ENCODE peak calls at places on chromosomes 2 and 18, in seven cellular contexts. E, D, H, U, O, P and B are unnamed samples.

GRCh38 chr18:13584826-13585225 is 141.5 kb downstream of the FAM210A start:
- DNase-seq in E (no peak), O (no peak), P (no peak), H (no peak), D (no peak), U (no peak), B (no peak)

GRCh38 chr2:240433973-240434727 is 1.3 kb upstream of the GPC1 start:
- DNase-seq in U (peak), H (no peak), D (peak), P (peak), O (peak), E (no peak), B (peak)

GRCh38 chr18:58552057-58552461 is 76.8 kb downstream of the ALPK2 start:
- DNase-seq in P (no peak), O (peak), H (no peak), U (no peak), D (no peak), E (no peak), B (peak)

GRCh38 chr2:10478916-10479315 is 30.8 kb upstream of the ODC1 start:
- DNase-seq in E (no peak), U (no peak), O (no peak), H (no peak), D (no peak), P (no peak), B (no peak)

GRCh38 chr2:240786355-240786841 is 33.6 kb downstream of the KIF1A start:
- DNase-seq in O (no peak), P (no peak), H (no peak), E (no peak), D (no peak), U (no peak), B (no peak)

GRCh38 chr2:168198476-168199192 is 48.8 kb downstream of the STK39 start:
- DNase-seq in H (no peak), U (no peak), P (peak), O (peak), E (no peak), D (no peak), B (peak)

GRCh38 chr2:110126086-110126773 is 10.6 kb upstream of the MALL start:
- DNase-seq in D (no peak), E (no peak), U (no peak), O (peak), H (no peak), P (peak), B (peak)

GRCh38 chr2:224182498-224182897 is 143.4 kb upstream of the SERPINE2 start:
- DNase-seq in U (no peak), H (no peak), E (no peak), D (no peak), P (no peak), O (no peak), B (no peak)

GRCh38 chr2:241224068-241224850 is 35.8 kb downstream of the ANO7 start:
- DNase-seq in P (peak), U (no peak), H (peak), E (no peak), O (peak), D (no peak), B (peak)

GRCh38 chr2:24761866-24762265 is 31.3 kb downstream of the PTRHD1 start:
- DNase-seq in D (no peak), O (no peak), U (no peak), E (no peak), P (no peak), H (peak), B (no peak)

GRCh38 chr2:204483497-204484164 is 61.6 kb upstream of the PARD3B start:
- DNase-seq in D (no peak), E (no peak), U (no peak), P (no peak), O (peak), H (no peak), B (no peak)

GRCh38 chr2:15636972-15637785 is 45.5 kb downstream of the DDX1 start:
- DNase-seq in U (no peak), H (peak), P (peak), O (peak), D (peak), E (peak), B (peak)

GRCh38 chr2:171787333-171788072 is 100.2 kb downstream of the DYNC1I2 start:
- DNase-seq in P (no peak), O (no peak), D (no peak), U (no peak), H (peak), E (no peak), B (no peak)

GRCh38 chr2:205754285-205754923 is 72.1 kb downstream of the NRP2 start:
- DNase-seq in O (no peak), E (no peak), D (no peak), H (no peak), P (no peak), U (no peak), B (no peak)

GRCh38 chr18:28158083-28158581 is 18.8 kb downstream of the CDH2 start:
- DNase-seq in H (no peak), O (peak), D (no peak), P (peak), U (no peak), E (no peak), B (no peak)

GRCh38 chr2:215958231-215958630 is 55.1 kb downstream of the MREG start:
- DNase-seq in H (no peak), O (peak), E (no peak), P (no peak), D (no peak), U (peak), B (no peak)

GRCh38 chr2:225223301-225223700 is 176.2 kb upstream of the NYAP2 start:
- DNase-seq in E (no peak), U (no peak), P (no peak), D (no peak), O (no peak), H (no peak), B (no peak)

GRCh38 chr2:186980787-186981550 is 132.0 kb upstream of the ZSWIM2 start:
- DNase-seq in O (no peak), H (no peak), U (no peak), P (no peak), E (no peak), D (no peak), B (no peak)

GRCh38 chr2:158629116-158629515 is 166.0 kb upstream of the DAPL1 start:
- DNase-seq in D (no peak), H (no peak), E (no peak), O (no peak), U (no peak), P (no peak), B (no peak)

GRCh38 chr2:20490300-20491181 is 43.7 kb downstream of the RHOB start:
- DNase-seq in H (no peak), D (no peak), O (no peak), P (peak), U (no peak), E (no peak), B (peak)

GRCh38 chr2:9251154-9252001 is 44.8 kb downstream of the ASAP2 start:
- DNase-seq in E (no peak), P (peak), H (no peak), D (no peak), U (no peak), O (peak), B (peak)

GRCh38 chr2:141055526-141055925 is 1075.3 kb downstream of the LRP1B start:
- DNase-seq in P (peak), U (peak), D (no peak), O (peak), H (no peak), E (no peak), B (peak)

GRCh38 chr18:31399336-31400032 is 22.9 kb downstream of the DSG4 start:
- DNase-seq in P (no peak), O (no peak), H (no peak), D (no peak), U (no peak), E (no peak), B (peak)

GRCh38 chr2:11366326-11366741 is 21.9 kb upstream of the ROCK2 start:
- DNase-seq in O (no peak), E (no peak), U (no peak), D (no peak), H (no peak), P (no peak), B (no peak)

GRCh38 chr2:231648579-231649174 is 56.0 kb downstream of the TEX44 start:
- DNase-seq in P (peak), H (peak), D (no peak), E (peak), O (peak), U (no peak), B (peak)

GRCh38 chr2:230600881-230601280 is 111.8 kb upstream of the CAB39 start:
- DNase-seq in P (no peak), U (no peak), E (no peak), O (no peak), H (no peak), D (no peak), B (no peak)

GRCh38 chr2:12261993-12262680 is 454.6 kb upstream of the TRIB2 start:
- DNase-seq in O (peak), P (no peak), U (no peak), H (no peak), D (no peak), E (no peak), B (peak)

GRCh38 chr2:133676392-133677130 is 108.3 kb upstream of the NCKAP5 start:
- DNase-seq in D (no peak), O (peak), P (peak), H (no peak), U (peak), E (no peak), B (peak)

GRCh38 chr18:58541789-58542425 is 87.0 kb downstream of the ALPK2 start:
- DNase-seq in E (peak), P (peak), O (peak), H (no peak), D (no peak), U (peak), B (peak)

GRCh38 chr2:224333631-224334030 is 68.3 kb downstream of the FAM124B start:
- DNase-seq in H (no peak), P (peak), E (no peak), U (no peak), D (no peak), O (peak), B (no peak)

GRCh38 chr2:160352492-160352891 is 141.1 kb downstream of the RBMS1 start:
- DNase-seq in U (no peak), E (no peak), D (no peak), P (peak), H (no peak), O (peak), B (peak)

GRCh38 chr2:46151582-46151981 is 145.6 kb upstream of the EPAS1 start:
- DNase-seq in E (no peak), U (no peak), P (no peak), D (no peak), O (no peak), H (no peak), B (peak)

GRCh38 chr2:105437708-105438103 is 38.9 kb upstream of the FHL2 start:
- DNase-seq in D (no peak), U (no peak), E (no peak), H (no peak), P (peak), O (peak), B (peak)

DNA sequence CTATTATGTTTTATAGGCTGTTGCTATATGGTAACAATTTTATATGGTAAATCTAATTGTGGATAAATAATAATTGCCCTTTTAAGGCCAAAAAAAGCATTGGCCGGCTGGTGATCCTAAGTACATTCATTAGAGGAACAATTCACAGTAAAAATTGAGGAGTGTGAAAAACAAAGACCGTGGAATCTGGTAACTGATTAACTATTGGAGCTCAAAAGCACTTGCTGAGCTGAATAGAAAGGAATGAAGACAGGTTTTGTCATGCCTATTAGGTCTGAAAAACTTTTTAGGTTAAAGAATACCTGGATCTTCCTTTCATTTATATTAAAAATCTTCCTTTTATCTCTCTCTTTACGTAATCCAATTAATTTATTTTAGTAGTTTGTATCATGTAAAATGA is 18.5 kb upstream of the RBBP8 start:
- DNase-seq in O (no peak), D (no peak), H (peak), P (no peak), E (no peak), U (no peak), B (no peak)
- H3K4me3 ChIP-seq in O (no peak), D (no peak), H (no peak), P (no peak), E (no peak), U (no peak), B (no peak)

DNA sequence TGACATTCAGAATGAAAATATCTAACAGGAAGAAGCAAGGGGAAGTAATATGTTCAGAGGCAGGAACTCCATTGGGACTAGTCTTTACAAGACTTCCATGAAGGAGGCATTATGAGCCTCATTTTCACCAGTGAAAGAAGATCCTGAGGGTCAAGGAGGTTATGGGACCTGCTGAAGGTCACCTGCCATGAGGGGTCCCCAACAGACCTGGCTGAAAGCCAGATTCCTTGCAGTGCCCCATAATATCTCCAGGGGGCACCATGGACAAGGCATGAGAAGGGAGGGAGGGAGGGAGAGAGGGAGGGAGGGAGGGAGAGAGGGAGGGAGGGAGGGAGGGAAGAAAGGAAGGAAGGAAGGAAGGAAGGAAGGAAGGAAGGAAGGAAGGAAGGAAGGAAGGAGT is 27.9 kb downstream of the XDH start:
- DNase-seq in D (peak), P (no peak), E (no peak), H (peak), U (no peak), O (peak), B (no peak)
- TF ChIP-seq CTCF in D (peak), P (no peak), E (no peak), H (peak), U (no peak), O (no peak), B (no peak)

DNA sequence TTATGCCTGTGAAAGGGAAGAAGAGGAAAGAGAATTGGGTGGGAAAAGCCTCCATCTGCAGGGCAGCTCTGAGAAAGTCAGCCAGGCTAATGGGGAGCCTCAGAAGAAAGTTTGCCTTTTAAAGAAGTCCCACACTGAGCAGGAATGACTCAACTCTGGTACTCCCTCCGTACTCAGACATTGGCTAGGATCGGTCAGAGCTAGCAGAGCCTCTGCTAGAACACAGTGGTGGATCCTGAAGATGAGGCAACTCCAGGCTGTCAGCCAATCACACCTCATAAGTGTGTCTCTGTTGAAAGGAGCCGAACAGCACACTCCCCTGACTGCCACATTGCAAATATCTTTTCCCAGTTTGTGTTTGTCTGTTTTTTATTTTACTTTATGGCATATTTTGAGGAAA is 96.9 kb downstream of the HNRNPLL start:
- DNase-seq in E (no peak), H (no peak), P (peak), D (no peak), O (peak), U (peak), B (peak)
- H3K4me3 ChIP-seq in E (no peak), H (no peak), P (no peak), D (no peak), O (no peak), U (no peak), B (no peak)

GRCh38 chr2:145186303-145186702 is 666.4 kb upstream of the ZEB2 start:
- DNase-seq in U (peak), H (peak), P (peak), E (no peak), O (peak), D (no peak), B (no peak)
- TF ChIP-seq CTCF in U (peak), H (peak), P (no peak), E (no peak), O (no peak), D (peak), B (no peak)

DNA sequence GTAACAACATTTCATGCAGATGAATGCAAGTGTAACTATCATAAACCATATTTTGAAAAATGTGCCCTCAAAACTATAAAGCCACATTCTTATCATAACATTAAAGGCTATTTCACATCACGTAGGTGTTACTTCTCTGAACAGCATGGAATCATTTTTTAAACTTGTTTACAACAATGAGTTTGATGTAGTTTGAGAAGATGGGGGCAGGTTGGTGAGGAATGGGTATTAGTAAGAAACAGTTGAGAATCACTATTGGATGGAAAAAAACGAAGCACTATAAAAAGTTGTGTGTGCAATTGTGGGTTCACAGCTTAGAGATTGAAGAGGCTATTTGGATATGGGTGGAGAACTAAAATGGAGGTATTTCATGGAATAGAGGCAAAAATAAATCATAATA is 569.1 kb downstream of the ARHGAP15 start:
- DNase-seq in O (no peak), P (no peak), H (no peak), U (no peak), D (no peak), E (no peak), B (no peak)
- H3K4me3 ChIP-seq in O (no peak), P (no peak), H (no peak), U (no peak), D (no peak), E (no peak), B (no peak)